ENCODE peak calls at places on chromosome 2, in four cellular contexts. T is PC-9, A is mesenchymal stem cell, V is caudate nucleus. D is an unnamed sample.

GRCh38 chr2:40363631-40364030 is 88.3 kb downstream of the SLC8A1 start:
- DNase-seq in T (no peak), A (peak; percentile 48), V (no peak), D (no peak)

GRCh38 chr2:187580462-187581124 is 26.4 kb upstream of the TFPI start:
- DNase-seq in V (no peak), A (peak; percentile 80), T (peak; percentile 35), D (no peak)

GRCh38 chr2:177400337-177400923 is 7.9 kb downstream of the AGPS start:
- DNase-seq in T (no peak), V (no peak), A (no peak), D (no peak)

GRCh38 chr2:155266109-155266508 is 567.6 kb downstream of the KCNJ3 start:
- DNase-seq in V (no peak), A (no peak), T (no peak), D (no peak)

GRCh38 chr2:219444566-219445091 is 10.0 kb downstream of the SPEG start:
- DNase-seq in A (no peak), T (no peak), V (no peak), D (no peak)

GRCh38 chr2:9261231-9261883 is 54.7 kb downstream of the ASAP2 start:
- DNase-seq in T (no peak), A (peak; percentile 57), V (no peak), D (no peak)

GRCh38 chr2:221914334-221914733 is 342.2 kb upstream of the EPHA4 start:
- DNase-seq in T (no peak), A (peak; percentile 61), V (no peak), D (no peak)

GRCh38 chr2:161570424-161571050 is 53.7 kb upstream of the SLC4A10 start:
- DNase-seq in T (no peak), V (no peak), A (no peak), D (no peak)

GRCh38 chr2:216429403-216429802 is 17.1 kb downstream of the SMARCAL1 start:
- DNase-seq in T (no peak), A (no peak), V (no peak), D (no peak)

GRCh38 chr2:219205981-219206441 is 571 bp upstream of the ZFAND2B start:
- DNase-seq in A (no peak), V (no peak), T (no peak), D (no peak)

GRCh38 chr2:62340981-62341624 is 145.2 kb downstream of the B3GNT2 start:
- DNase-seq in A (peak; percentile 60), V (no peak), T (peak; percentile 42), D (no peak)

GRCh38 chr2:130963849-130964793 is 127.4 kb downstream of the ARHGEF4 start:
- DNase-seq in A (no peak), V (no peak), T (no peak), D (no peak)

GRCh38 chr2:191304939-191305875 is 60.0 kb downstream of the MYO1B start:
- DNase-seq in A (peak; percentile 80), T (no peak), V (no peak), D (no peak)

GRCh38 chr2:133377599-133377998 is 190.7 kb downstream of the NCKAP5 start:
- DNase-seq in T (no peak), A (no peak), V (no peak), D (no peak)

GRCh38 chr2:67565761-67566160 is 168.6 kb downstream of the ETAA1 start:
- DNase-seq in V (no peak), T (no peak), A (peak; percentile 59), D (no peak)

GRCh38 chr2:190202018-190202417 is 117.6 kb downstream of the HIBCH start:
- DNase-seq in T (no peak), V (no peak), A (no peak), D (no peak)

GRCh38 chr2:64352292-64352691 is 101.7 kb upstream of the LGALSL start:
- DNase-seq in T (peak; percentile 87), A (no peak), V (no peak), D (no peak)

GRCh38 chr2:24429711-24430110 is 61.3 kb upstream of the NCOA1 start:
- DNase-seq in V (no peak), A (peak; percentile 23), T (no peak), D (no peak)

GRCh38 chr2:183935005-183935404 is 663.3 kb upstream of the ZNF804A start:
- DNase-seq in A (no peak), V (no peak), T (no peak), D (no peak)

GRCh38 chr2:79511320-79511951 is 1.4 kb upstream of the CTNNA2 start:
- DNase-seq in T (no peak), A (peak; percentile 49), V (no peak), D (no peak)

GRCh38 chr2:240586919-240587800 is 626 bp downstream of the CAPN10 start:
- DNase-seq in T (peak; percentile 57), A (peak; percentile 26), V (no peak), D (no peak)

GRCh38 chr2:21422050-21422449 is 298.3 kb downstream of the TDRD15 start:
- DNase-seq in T (peak; percentile 31), V (no peak), A (peak; percentile 44), D (no peak)

GRCh38 chr2:109368798-109369197 is 239.8 kb downstream of the SH3RF3 start:
- DNase-seq in A (no peak), V (no peak), T (no peak), D (no peak)

GRCh38 chr2:82795446-82795845 is 1663.6 kb downstream of the SUCLG1 start:
- DNase-seq in V (no peak), T (no peak), A (peak; percentile 26), D (no peak)

GRCh38 chr2:101842471-101842870 is 145.0 kb downstream of the MAP4K4 start:
- DNase-seq in T (no peak), V (no peak), A (no peak), D (no peak)

GRCh38 chr2:238731961-238732360 is 115.9 kb upstream of the TWIST2 start:
- DNase-seq in V (no peak), A (no peak), T (no peak), D (no peak)

GRCh38 chr2:584863-585823 is 92.1 kb downstream of the TMEM18 start:
- DNase-seq in V (no peak), A (no peak), T (peak; percentile 57), D (no peak)

GRCh38 chr2:39380525-39381150 is 56.4 kb downstream of the MAP4K3 start:
- DNase-seq in A (peak; percentile 39), V (no peak), T (no peak), D (no peak)

GRCh38 chr2:20916604-20917286 is 93.8 kb upstream of the LDAH start:
- DNase-seq in V (no peak), T (no peak), A (no peak), D (no peak)

GRCh38 chr2:148519013-148519412 is 125.5 kb upstream of the EPC2 start:
- DNase-seq in V (no peak), A (no peak), T (no peak), D (no peak)

GRCh38 chr2:44348385-44348784 is 12.9 kb downstream of the PREPL start:
- DNase-seq in T (no peak), V (no peak), A (no peak), D (no peak)

GRCh38 chr2:54724560-54725342 is 1.3 kb downstream of the EML6 start:
- DNase-seq in V (no peak), T (no peak), A (no peak), D (no peak)

GRCh38 chr2:108363900-108364225 is 13.9 kb upstream of the SULT1C4 start:
- DNase-seq in T (no peak), V (no peak), A (no peak), D (no peak)

GRCh38 chr2:219689676-219690628 is 62.5 kb downstream of the SLC4A3 start:
- DNase-seq in A (peak; percentile 65), V (no peak), T (peak; percentile 42), D (peak; percentile 4)

GRCh38 chr2:128448331-128449225 is 129.9 kb upstream of the HS6ST1 start:
- DNase-seq in V (no peak), T (no peak), A (no peak), D (no peak)

DNA sequence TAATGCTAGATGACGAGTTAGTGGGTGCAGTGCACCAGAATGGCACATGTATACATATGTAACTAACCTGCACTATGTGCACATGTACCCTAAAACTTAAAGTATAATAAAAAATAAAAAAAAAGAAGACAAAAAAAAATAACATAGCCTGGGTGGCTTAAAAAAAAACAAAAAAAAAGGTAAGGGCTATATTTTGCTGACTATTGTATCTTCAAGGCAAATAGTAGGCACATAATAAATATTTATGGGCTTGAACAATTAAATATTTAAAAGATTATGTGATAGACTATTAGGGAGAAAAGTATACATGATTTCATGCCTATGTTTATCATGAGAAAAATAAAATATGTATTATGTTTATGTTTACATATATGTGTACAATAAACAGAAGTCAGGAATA is 99.4 kb downstream of the CCDC148 start:
- DNase-seq in A (no peak), V (no peak), T (no peak), D (no peak)
- H3K27ac ChIP-seq in A (no peak overlapping the region), V (no peak overlapping the region), T (no peak overlapping the region), D (no peak overlapping the region)

GRCh38 chr2:234674781-234675201 is 177.9 kb upstream of the ARL4C start:
- DNase-seq in A (peak; percentile 81), T (peak; percentile 75), V (no peak), D (no peak)

GRCh38 chr2:234672498-234673150 is 175.7 kb upstream of the ARL4C start:
- DNase-seq in A (no peak), T (no peak), V (no peak), D (no peak)

GRCh38 chr2:234673961-234674759 is 177.3 kb upstream of the ARL4C start:
- DNase-seq in T (no peak), A (peak; percentile 26), V (no peak), D (no peak)

GRCh38 chr2:234671716-234672115 is 174.8 kb upstream of the ARL4C start:
- DNase-seq in A (no peak), V (no peak), T (no peak), D (no peak)

GRCh38 chr2:234673501-234673900 is 176.6 kb upstream of the ARL4C start:
- DNase-seq in V (no peak), T (no peak), A (no peak), D (no peak)
- H3K27ac ChIP-seq in V (no peak overlapping the region), T (no peak overlapping the region), A (no peak overlapping the region), D (no peak overlapping the region)

DNA sequence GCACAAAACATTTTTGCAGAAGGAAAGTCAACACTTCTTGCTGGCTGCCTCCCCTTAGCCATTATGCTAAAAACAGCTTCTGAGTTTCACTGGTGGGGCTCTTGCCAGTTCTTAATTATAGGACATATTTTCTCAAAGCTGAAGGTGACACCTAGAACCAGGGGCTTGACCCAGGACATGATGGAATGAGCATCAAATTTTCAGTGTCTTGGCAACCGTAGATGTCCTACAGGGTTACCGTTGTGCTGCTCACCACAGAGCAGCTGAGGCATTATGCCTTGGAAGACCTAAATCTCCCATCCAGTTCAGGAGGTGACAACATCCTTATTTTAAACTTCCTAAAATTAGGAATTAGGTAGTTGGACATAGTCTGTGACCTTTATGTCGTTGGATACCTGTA is 46.7 kb downstream of the TMEM185B start:
- DNase-seq in A (no peak), T (no peak), V (no peak), D (no peak)
- H3K27ac ChIP-seq in A (no peak overlapping the region), T (no peak overlapping the region), V (no peak overlapping the region), D (no peak overlapping the region)

GRCh38 chr2:74922592-74923227 is 35.7 kb upstream of the POLE4 start:
- DNase-seq in T (no peak), V (no peak), A (peak; percentile 7), D (no peak)
- H3K27ac ChIP-seq in T (no peak overlapping the region), V (no peak overlapping the region), A (no peak overlapping the region), D (no peak overlapping the region)